ENCODE peak calls at places on chromosomes 13 and 19, in eight cellular contexts. One of them, this sample, is unnamed.

GRCh38 chr13:90320663-90321062 is 1026.8 kb upstream of the MIR17HG start:
- DNase-seq in HL-60: no peak
- DNase-seq in heart left ventricle: no peak
- DNase-seq in cardiac fibroblast: no peak
- DNase-seq in H9: no peak
- DNase-seq in omental fat pad: no peak
- DNase-seq in esophagus squamous epithelium: no peak
- DNase-seq in neural crest cell: no peak
- DNase-seq in this sample: no peak

GRCh38 chr19:2533686-2534085 is 57.8 kb downstream of the GADD45B start:
- DNase-seq in cardiac fibroblast: peak
- DNase-seq in H9: no peak
- DNase-seq in esophagus squamous epithelium: no peak
- DNase-seq in heart left ventricle: no peak
- DNase-seq in HL-60: no peak
- DNase-seq in neural crest cell: no peak
- DNase-seq in omental fat pad: no peak
- DNase-seq in this sample: no peak

GRCh38 chr19:10516064-10516385 is 1.2 kb downstream of the S1PR5 start:
- DNase-seq in esophagus squamous epithelium: no peak
- DNase-seq in neural crest cell: no peak
- DNase-seq in H9: no peak
- DNase-seq in HL-60: no peak
- DNase-seq in heart left ventricle: no peak
- DNase-seq in cardiac fibroblast: no peak
- DNase-seq in omental fat pad: no peak
- DNase-seq in this sample: no peak

GRCh38 chr13:39836038-39836437 is 180.6 kb downstream of the COG6 start:
- DNase-seq in heart left ventricle: no peak
- DNase-seq in omental fat pad: no peak
- DNase-seq in esophagus squamous epithelium: no peak
- DNase-seq in H9: no peak
- DNase-seq in HL-60: no peak
- DNase-seq in cardiac fibroblast: no peak
- DNase-seq in neural crest cell: no peak
- DNase-seq in this sample: no peak

GRCh38 chr19:23867895-23868294 is 46.8 kb upstream of the ZNF726 start:
- DNase-seq in esophagus squamous epithelium: no peak
- DNase-seq in cardiac fibroblast: no peak
- DNase-seq in omental fat pad: no peak
- DNase-seq in HL-60: no peak
- DNase-seq in H9: no peak
- DNase-seq in heart left ventricle: no peak
- DNase-seq in neural crest cell: no peak
- DNase-seq in this sample: no peak

GRCh38 chr13:43298799-43299198 is 275.4 kb downstream of the DNAJC15 start:
- DNase-seq in heart left ventricle: no peak
- DNase-seq in esophagus squamous epithelium: no peak
- DNase-seq in neural crest cell: no peak
- DNase-seq in omental fat pad: no peak
- DNase-seq in cardiac fibroblast: peak
- DNase-seq in H9: no peak
- DNase-seq in HL-60: no peak
- DNase-seq in this sample: no peak

GRCh38 chr13:110265682-110266430 is 41.1 kb downstream of the COL4A1 start:
- DNase-seq in cardiac fibroblast: no peak
- DNase-seq in neural crest cell: no peak
- DNase-seq in HL-60: no peak
- DNase-seq in heart left ventricle: peak
- DNase-seq in H9: no peak
- DNase-seq in omental fat pad: no peak
- DNase-seq in esophagus squamous epithelium: no peak
- DNase-seq in this sample: no peak

GRCh38 chr19:10797541-10798256 is 38.3 kb downstream of the TMED1 start:
- DNase-seq in omental fat pad: no peak
- DNase-seq in esophagus squamous epithelium: no peak
- DNase-seq in cardiac fibroblast: peak
- DNase-seq in H9: no peak
- DNase-seq in neural crest cell: no peak
- DNase-seq in HL-60: no peak
- DNase-seq in heart left ventricle: no peak
- DNase-seq in this sample: no peak

GRCh38 chr13:113861433-113862030 is 2.3 kb downstream of the GAS6 start:
- DNase-seq in neural crest cell: no peak
- DNase-seq in heart left ventricle: no peak
- DNase-seq in cardiac fibroblast: no peak
- DNase-seq in H9: peak
- DNase-seq in esophagus squamous epithelium: no peak
- DNase-seq in HL-60: no peak
- DNase-seq in omental fat pad: no peak
- DNase-seq in this sample: no peak

GRCh38 chr13:114154476-114154875 is 22.1 kb upstream of the RASA3 start:
- DNase-seq in cardiac fibroblast: no peak
- DNase-seq in HL-60: no peak
- DNase-seq in heart left ventricle: no peak
- DNase-seq in omental fat pad: no peak
- DNase-seq in H9: no peak
- DNase-seq in neural crest cell: no peak
- DNase-seq in esophagus squamous epithelium: no peak
- DNase-seq in this sample: no peak

GRCh38 chr19:1013218-1013617 is 7.7 kb downstream of the TMEM259 start:
- DNase-seq in omental fat pad: no peak
- DNase-seq in esophagus squamous epithelium: no peak
- DNase-seq in H9: no peak
- DNase-seq in cardiac fibroblast: no peak
- DNase-seq in neural crest cell: no peak
- DNase-seq in HL-60: no peak
- DNase-seq in heart left ventricle: no peak
- DNase-seq in this sample: no peak

GRCh38 chr19:14361824-14362223 is 19.4 kb upstream of the ADGRE5 start:
- DNase-seq in esophagus squamous epithelium: no peak
- DNase-seq in H9: peak
- DNase-seq in omental fat pad: no peak
- DNase-seq in heart left ventricle: no peak
- DNase-seq in cardiac fibroblast: peak
- DNase-seq in neural crest cell: no peak
- DNase-seq in HL-60: no peak
- DNase-seq in this sample: no peak

GRCh38 chr13:23380534-23380933 is 53.0 kb downstream of the SACS start:
- DNase-seq in cardiac fibroblast: peak
- DNase-seq in omental fat pad: no peak
- DNase-seq in HL-60: no peak
- DNase-seq in neural crest cell: no peak
- DNase-seq in heart left ventricle: no peak
- DNase-seq in esophagus squamous epithelium: no peak
- DNase-seq in H9: no peak
- DNase-seq in this sample: no peak

GRCh38 chr13:27403252-27403678 is 21.2 kb upstream of the GTF3A start:
- DNase-seq in neural crest cell: no peak
- DNase-seq in H9: no peak
- DNase-seq in HL-60: no peak
- DNase-seq in cardiac fibroblast: peak
- DNase-seq in esophagus squamous epithelium: no peak
- DNase-seq in omental fat pad: no peak
- DNase-seq in heart left ventricle: no peak
- DNase-seq in this sample: no peak

GRCh38 chr13:106661236-106661635 is 93.3 kb upstream of the ARGLU1 start:
- DNase-seq in H9: no peak
- DNase-seq in neural crest cell: no peak
- DNase-seq in heart left ventricle: no peak
- DNase-seq in omental fat pad: no peak
- DNase-seq in esophagus squamous epithelium: no peak
- DNase-seq in cardiac fibroblast: no peak
- DNase-seq in HL-60: no peak
- DNase-seq in this sample: no peak

GRCh38 chr19:47190167-47190727 is 40.8 kb downstream of the BBC3 start:
- DNase-seq in HL-60: no peak
- DNase-seq in esophagus squamous epithelium: no peak
- DNase-seq in cardiac fibroblast: peak
- DNase-seq in neural crest cell: peak
- DNase-seq in heart left ventricle: peak
- DNase-seq in omental fat pad: no peak
- DNase-seq in H9: no peak
- DNase-seq in this sample: peak

GRCh38 chr19:15869109-15869555 is 28.7 kb downstream of the CYP4F2 start:
- DNase-seq in H9: no peak
- DNase-seq in cardiac fibroblast: peak
- DNase-seq in neural crest cell: no peak
- DNase-seq in heart left ventricle: no peak
- DNase-seq in esophagus squamous epithelium: no peak
- DNase-seq in HL-60: peak
- DNase-seq in omental fat pad: no peak
- DNase-seq in this sample: peak
- TF ChIP-seq CTCF in H9: peak
- TF ChIP-seq CTCF in cardiac fibroblast: peak
- TF ChIP-seq CTCF in neural crest cell: no peak
- TF ChIP-seq CTCF in heart left ventricle: peak
- TF ChIP-seq CTCF in esophagus squamous epithelium: peak
- TF ChIP-seq CTCF in HL-60: peak
- TF ChIP-seq CTCF in omental fat pad: no peak
- TF ChIP-seq CTCF in this sample: no peak

GRCh38 chr19:17471410-17472125 is 1.2 kb downstream of the SLC27A1 start:
- DNase-seq in esophagus squamous epithelium: no peak
- DNase-seq in HL-60: no peak
- DNase-seq in H9: no peak
- DNase-seq in neural crest cell: no peak
- DNase-seq in omental fat pad: no peak
- DNase-seq in heart left ventricle: no peak
- DNase-seq in cardiac fibroblast: no peak
- DNase-seq in this sample: peak

GRCh38 chr19:17475541-17476115 is 5.3 kb downstream of the SLC27A1 start:
- DNase-seq in esophagus squamous epithelium: no peak
- DNase-seq in omental fat pad: no peak
- DNase-seq in H9: no peak
- DNase-seq in cardiac fibroblast: peak
- DNase-seq in heart left ventricle: peak
- DNase-seq in neural crest cell: peak
- DNase-seq in HL-60: no peak
- DNase-seq in this sample: no peak

GRCh38 chr19:17470204-17470841 is at the start of gene SLC27A1:
- DNase-seq in H9: peak
- DNase-seq in cardiac fibroblast: peak
- DNase-seq in heart left ventricle: peak
- DNase-seq in esophagus squamous epithelium: peak
- DNase-seq in neural crest cell: peak
- DNase-seq in HL-60: peak
- DNase-seq in omental fat pad: peak
- DNase-seq in this sample: peak

GRCh38 chr19:17469371-17470203 is 737 bp upstream of the SLC27A1 start:
- DNase-seq in neural crest cell: peak
- DNase-seq in esophagus squamous epithelium: peak
- DNase-seq in HL-60: peak
- DNase-seq in heart left ventricle: peak
- DNase-seq in omental fat pad: peak
- DNase-seq in cardiac fibroblast: peak
- DNase-seq in H9: peak
- DNase-seq in this sample: peak

GRCh38 chr19:17473041-17473440 is 2.7 kb downstream of the SLC27A1 start:
- DNase-seq in omental fat pad: no peak
- DNase-seq in neural crest cell: no peak
- DNase-seq in H9: no peak
- DNase-seq in heart left ventricle: no peak
- DNase-seq in HL-60: peak
- DNase-seq in cardiac fibroblast: peak
- DNase-seq in esophagus squamous epithelium: no peak
- DNase-seq in this sample: no peak
- TF ChIP-seq CTCF in omental fat pad: no peak
- TF ChIP-seq CTCF in neural crest cell: no peak
- TF ChIP-seq CTCF in H9: no peak
- TF ChIP-seq CTCF in heart left ventricle: no peak
- TF ChIP-seq CTCF in HL-60: no peak
- TF ChIP-seq CTCF in cardiac fibroblast: no peak
- TF ChIP-seq CTCF in esophagus squamous epithelium: no peak
- TF ChIP-seq CTCF in this sample: no peak

DNA sequence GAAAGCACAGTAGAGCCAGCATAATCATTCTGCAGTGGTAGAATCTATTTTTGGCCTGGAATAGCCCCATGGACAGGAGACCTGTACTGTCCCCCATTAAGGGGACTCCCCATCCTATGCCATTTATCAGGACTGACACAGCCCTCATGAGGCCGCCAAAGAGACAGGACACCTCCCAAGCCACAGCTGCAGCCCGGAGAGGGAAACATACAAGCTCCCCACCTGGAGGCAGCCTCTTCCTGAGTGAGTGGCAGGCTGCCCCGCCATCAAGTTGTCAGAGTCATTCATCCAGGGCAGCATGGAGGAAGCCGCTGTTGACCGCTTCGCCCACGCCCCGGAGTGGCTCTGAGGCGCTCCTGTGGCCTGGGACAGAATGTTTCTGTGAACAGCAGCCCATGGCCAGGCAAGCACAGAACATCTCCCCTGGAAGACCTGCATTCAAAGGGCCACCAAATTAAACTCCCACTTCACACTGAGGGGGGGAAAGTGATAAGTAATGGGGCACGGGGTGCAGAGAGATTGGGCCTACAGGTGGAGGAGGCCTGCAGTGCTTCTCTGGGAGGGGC is 111.3 kb downstream of the ZDHHC20 start:
- DNase-seq in HL-60: no peak
- DNase-seq in omental fat pad: no peak
- DNase-seq in neural crest cell: no peak
- DNase-seq in H9: peak
- DNase-seq in esophagus squamous epithelium: no peak
- DNase-seq in heart left ventricle: no peak
- DNase-seq in cardiac fibroblast: no peak
- DNase-seq in this sample: no peak
- TF ChIP-seq CTCF in HL-60: no peak
- TF ChIP-seq CTCF in omental fat pad: no peak
- TF ChIP-seq CTCF in neural crest cell: no peak
- TF ChIP-seq CTCF in H9: peak
- TF ChIP-seq CTCF in esophagus squamous epithelium: no peak
- TF ChIP-seq CTCF in heart left ventricle: no peak
- TF ChIP-seq CTCF in cardiac fibroblast: no peak
- TF ChIP-seq CTCF in this sample: no peak

DNA sequence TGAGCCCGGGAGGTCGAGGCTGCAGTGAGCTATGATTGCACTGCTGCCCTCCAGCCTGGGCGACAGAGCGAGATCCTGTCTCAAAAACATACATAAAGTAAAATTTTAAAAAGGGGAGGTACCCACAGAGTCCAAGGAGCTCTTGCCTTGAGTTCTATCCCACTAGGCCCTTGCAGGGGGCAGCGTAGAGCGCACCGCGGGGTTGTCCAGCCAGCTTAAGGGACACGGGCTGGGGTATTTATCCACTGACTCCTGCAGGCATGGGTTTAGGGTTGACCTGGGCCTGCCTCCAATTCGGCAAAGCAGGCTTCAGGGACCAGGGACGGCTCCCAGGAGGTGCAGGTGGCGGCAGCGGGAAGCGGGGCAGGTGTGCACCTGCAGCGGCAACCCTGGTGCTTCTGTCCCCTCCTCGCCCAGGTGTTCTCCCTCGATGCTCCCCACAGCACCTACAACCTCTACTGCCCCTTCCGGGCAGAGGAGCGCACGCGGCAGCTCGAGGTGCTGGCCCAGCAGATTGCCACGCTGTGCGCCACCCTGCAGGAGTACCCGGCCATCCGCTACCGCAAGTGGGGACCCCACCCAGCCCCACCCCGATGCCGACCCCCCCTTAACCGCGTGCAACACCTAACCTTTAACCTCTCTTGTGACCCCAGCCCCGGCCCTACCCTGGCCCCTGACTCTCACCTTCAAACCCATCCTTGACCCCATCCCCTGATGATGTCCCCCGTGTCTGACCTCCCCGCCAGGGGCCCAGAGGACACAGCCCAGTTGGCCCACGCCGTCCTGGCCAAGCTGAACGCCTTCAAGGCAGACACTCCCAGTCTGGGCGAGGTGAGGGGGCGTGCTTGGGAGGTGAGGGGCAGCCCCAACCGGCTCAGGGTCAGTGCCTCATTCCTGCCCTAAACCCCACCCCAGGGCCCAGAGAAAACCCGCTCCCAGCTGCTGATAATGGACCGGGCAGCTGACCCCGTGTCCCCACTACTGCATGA is 4.7 kb downstream of the STXBP2 start:
- DNase-seq in esophagus squamous epithelium: no peak
- DNase-seq in H9: peak
- DNase-seq in omental fat pad: no peak
- DNase-seq in cardiac fibroblast: no peak
- DNase-seq in neural crest cell: no peak
- DNase-seq in heart left ventricle: no peak
- DNase-seq in HL-60: no peak
- DNase-seq in this sample: no peak
- TF ChIP-seq CTCF in esophagus squamous epithelium: no peak
- TF ChIP-seq CTCF in H9: peak
- TF ChIP-seq CTCF in omental fat pad: no peak
- TF ChIP-seq CTCF in cardiac fibroblast: no peak
- TF ChIP-seq CTCF in neural crest cell: peak
- TF ChIP-seq CTCF in heart left ventricle: no peak
- TF ChIP-seq CTCF in HL-60: no peak
- TF ChIP-seq CTCF in this sample: no peak

This sample was measured in mucosa of descending colon.